ENCODE peak calls at places on chromosomes 5 and 9, in five cellular contexts. Z, N, H, A and E are unnamed samples. For H3K4me1, the result is how much of the 10 kb centered on the place peaks cover.

GRCh38 chr9:132749316-132749715 is 79.1 kb downstream of the GTF3C4 start:
- DNase-seq in Z (no peak), N (no peak), H (no peak), A (no peak), E (no peak)

GRCh38 chr9:1058826-1059225 is 8.7 kb downstream of the DMRT2 start:
- DNase-seq in Z (no peak), N (no peak), H (no peak), A (no peak), E (no peak)

GRCh38 chr9:95065224-95065623 is 252.3 kb downstream of the FANCC start:
- DNase-seq in Z (no peak), N (no peak), H (no peak), A (no peak), E (no peak)

GRCh38 chr9:136107155-136107952 is 11.3 kb downstream of the TMEM250 start:
- DNase-seq in Z (no peak), N (peak), H (no peak), A (no peak), E (no peak)

GRCh38 chr5:154359222-154359583 is 86.6 kb upstream of the SAP30L start:
- DNase-seq in Z (no peak), N (no peak), H (no peak), A (no peak), E (peak)

GRCh38 chr5:171789353-171789752 is 3.7 kb downstream of the SMIM23 start:
- DNase-seq in Z (no peak), N (no peak), H (no peak), A (no peak), E (no peak)

GRCh38 chr9:98805506-98806272 is 1.8 kb upstream of the GALNT12 start:
- DNase-seq in Z (peak), N (no peak), H (no peak), A (no peak), E (peak)

GRCh38 chr9:132249690-132250089 is 87.8 kb downstream of the NTNG2 start:
- DNase-seq in Z (no peak), N (peak), H (no peak), A (no peak), E (no peak)

GRCh38 chr5:118968925-118969375 is 19.4 kb downstream of the DTWD2 start:
- DNase-seq in Z (peak), N (no peak), H (no peak), A (no peak), E (no peak)

GRCh38 chr5:121915765-121916164 is 46.0 kb upstream of the SRFBP1 start:
- DNase-seq in Z (no peak), N (no peak), H (no peak), A (no peak), E (no peak)

GRCh38 chr9:113753398-113754119 is 122.5 kb upstream of the ZNF618 start:
- DNase-seq in Z (no peak), N (no peak), H (no peak), A (no peak), E (no peak)

GRCh38 chr5:149452665-149453617 is 73.8 kb upstream of the IL17B start:
- DNase-seq in Z (peak), N (peak), H (no peak), A (no peak), E (peak)

GRCh38 chr9:100287186-100287585 is 65.6 kb downstream of the TEX10 start:
- DNase-seq in Z (no peak), N (no peak), H (no peak), A (no peak), E (no peak)

GRCh38 chr5:36724429-36725332 is 118.3 kb downstream of the SLC1A3 start:
- DNase-seq in Z (no peak), N (peak), H (no peak), A (no peak), E (no peak)

GRCh38 chr9:21933281-21933680 is 60.9 kb downstream of the CDKN2A start:
- DNase-seq in Z (no peak), N (no peak), H (no peak), A (no peak), E (no peak)

GRCh38 chr5:151454166-151454565 is 6.8 kb downstream of the SLC36A1 start:
- DNase-seq in Z (no peak), N (no peak), H (no peak), A (no peak), E (no peak)

GRCh38 chr5:137751869-137752491 is 2.2 kb downstream of the HNRNPA0 start:
- DNase-seq in Z (peak), N (no peak), H (peak), A (no peak), E (peak)

GRCh38 chr5:172701336-172702061 is 60.4 kb downstream of the NEURL1B start:
- DNase-seq in Z (no peak), N (no peak), H (no peak), A (no peak), E (no peak)

GRCh38 chr5:96049398-96050272 is 88.0 kb upstream of the ELL2 start:
- DNase-seq in Z (peak), N (no peak), H (no peak), A (no peak), E (peak)

GRCh38 chr9:113593682-113594281 is 130.3 kb downstream of the RGS3 start:
- DNase-seq in Z (peak), N (peak), H (peak), A (peak), E (peak)

GRCh38 chr5:1484416-1485319 is 39.1 kb downstream of the LPCAT1 start:
- DNase-seq in Z (no peak), N (no peak), H (no peak), A (no peak), E (no peak)

GRCh38 chr9:71249729-71250317 is 128.4 kb upstream of the TRPM3 start:
- DNase-seq in Z (peak), N (no peak), H (peak), A (no peak), E (peak)

GRCh38 chr5:156155638-156156037 is 171.3 kb upstream of the SGCD start:
- DNase-seq in Z (no peak), N (no peak), H (no peak), A (no peak), E (no peak)

GRCh38 chr5:170854550-170854949 is 7.3 kb upstream of the RANBP17 start:
- DNase-seq in Z (peak), N (no peak), H (no peak), A (no peak), E (peak)

GRCh38 chr5:80871541-80871961 is 88.6 kb upstream of the RASGRF2 start:
- DNase-seq in Z (peak), N (no peak), H (no peak), A (no peak), E (peak)

GRCh38 chr5:53373420-53374188 is 106.8 kb upstream of the FST start:
- DNase-seq in Z (peak), N (no peak), H (no peak), A (no peak), E (peak)

GRCh38 chr9:134553061-134553891 is 88.3 kb upstream of the COL5A1 start:
- DNase-seq in Z (no peak), N (no peak), H (no peak), A (no peak), E (peak)

GRCh38 chr5:84197542-84197941 is 187.1 kb downstream of the EDIL3 start:
- DNase-seq in Z (no peak), N (no peak), H (no peak), A (no peak), E (no peak)

GRCh38 chr9:15882883-15883282 is 330.0 kb downstream of the CCDC171 start:
- DNase-seq in Z (no peak), N (no peak), H (no peak), A (no peak), E (no peak)

GRCh38 chr5:177093082-177093712 is 6.5 kb downstream of the FGFR4 start:
- DNase-seq in Z (no peak), N (no peak), H (no peak), A (no peak), E (no peak)

GRCh38 chr5:179256229-179257189 is 88.8 kb downstream of the ADAMTS2 start:
- DNase-seq in Z (no peak), N (peak), H (no peak), A (no peak), E (no peak)

GRCh38 chr5:77397686-77398300 is 94.3 kb downstream of the WDR41 start:
- DNase-seq in Z (no peak), N (no peak), H (no peak), A (no peak), E (no peak)
- H3K4me2 ChIP-seq in Z (no peak), N (no peak), H (no peak), A (no peak), E (no peak)

GRCh38 chr9:129467004-129467588 is 153.8 kb downstream of the C9orf50 start:
- DNase-seq in Z (no peak), N (no peak), H (no peak), A (no peak), E (no peak)

GRCh38 chr9:129467739-129468666 is 152.9 kb downstream of the C9orf50 start:
- DNase-seq in Z (no peak), N (no peak), H (no peak), A (no peak), E (no peak)

GRCh38 chr9:129463477-129463876 is 157.4 kb downstream of the C9orf50 start:
- DNase-seq in Z (no peak), N (no peak), H (no peak), A (no peak), E (no peak)

GRCh38 chr9:129464972-129465833 is 155.7 kb downstream of the C9orf50 start:
- DNase-seq in Z (peak), N (no peak), H (no peak), A (no peak), E (peak)

DNA sequence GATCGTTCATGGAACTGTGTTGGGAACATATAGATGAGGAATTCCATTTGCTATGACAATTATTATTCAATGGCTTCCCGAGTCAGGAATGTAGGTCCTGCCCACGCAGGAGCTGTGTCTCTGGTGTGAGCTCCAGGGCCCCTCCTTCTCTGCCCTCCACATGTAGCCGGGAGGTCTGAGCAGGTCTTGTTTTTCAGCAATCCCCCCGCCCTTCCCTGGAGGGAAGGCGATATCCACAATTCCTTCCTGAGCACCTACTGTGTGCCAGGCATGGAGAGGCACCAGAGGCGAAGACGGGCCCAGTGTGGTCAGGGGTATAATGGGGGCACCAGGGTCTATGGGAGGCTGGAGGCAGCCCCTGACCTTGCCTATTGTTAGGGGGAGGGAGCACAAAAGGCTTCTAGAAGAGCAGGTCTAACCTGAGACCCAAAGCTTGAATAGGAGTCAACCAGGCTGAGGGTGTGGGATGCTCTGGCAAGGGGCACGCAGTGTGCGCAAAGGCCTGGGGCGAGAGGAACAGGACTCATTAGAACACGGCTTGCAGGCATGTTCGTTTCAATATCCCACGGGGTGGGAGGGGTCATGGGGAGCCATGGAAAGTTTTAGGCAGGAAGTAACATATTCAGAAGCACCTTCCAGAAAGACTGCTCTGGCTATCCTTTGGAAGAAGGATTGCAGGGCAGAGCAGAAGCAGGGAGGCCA is 154.9 kb downstream of the C9orf50 start:
- DNase-seq in Z (no peak), N (no peak), H (no peak), A (no peak), E (no peak)
- H3K14ac ChIP-seq in Z (peak), N (no peak), H (no peak), A (no peak), E (no peak)

GRCh38 chr9:37969558-37970300 is 65.8 kb upstream of the SLC25A51 start:
- DNase-seq in Z (no peak), N (no peak), H (no peak), A (no peak), E (no peak)
- H3K4me1 ChIP-seq in Z (under half), N (under half), H (under half), A (under half), E (half or more)

DNA sequence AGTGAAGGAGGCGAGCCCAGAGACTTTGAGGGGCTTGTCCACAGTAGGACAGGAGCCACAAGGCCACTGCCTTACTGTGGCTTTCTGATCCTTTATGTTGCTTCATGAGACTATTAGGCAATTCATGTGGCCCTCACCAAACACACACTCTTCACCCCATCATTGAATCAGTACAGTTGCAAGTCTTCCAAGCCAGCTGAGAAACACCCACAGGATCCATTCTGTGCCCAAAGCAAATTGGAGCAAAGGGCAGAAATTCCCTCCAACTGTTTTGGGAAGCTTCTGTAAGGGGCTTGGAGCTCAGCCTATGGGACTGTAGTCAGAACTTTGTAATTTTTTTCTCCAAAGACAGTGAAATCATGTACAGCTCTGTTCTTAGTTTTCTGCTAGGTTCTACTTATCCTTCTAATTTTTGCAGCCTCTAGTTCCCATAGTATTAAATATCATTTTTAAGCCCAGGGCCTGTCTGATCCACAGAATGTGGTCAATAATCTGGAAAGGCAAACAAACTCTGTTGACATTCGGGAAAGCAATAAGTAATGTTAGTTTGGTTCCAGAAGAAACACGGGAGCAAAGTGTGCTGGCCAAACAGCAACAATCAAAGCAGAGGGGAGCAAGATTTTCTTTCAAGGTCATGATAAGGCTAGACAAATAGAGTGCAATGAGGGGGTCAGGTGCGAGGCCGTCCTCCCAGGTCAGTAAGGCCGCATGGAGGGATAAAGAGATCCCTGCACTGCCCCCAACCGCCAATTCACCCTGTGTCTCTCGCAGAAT is 47.0 kb downstream of the UBE2QL1 start:
- DNase-seq in Z (no peak), N (no peak), H (no peak), A (no peak), E (no peak)
- H3K4me2 ChIP-seq in Z (no peak), N (no peak), H (no peak), A (no peak), E (no peak)

GRCh38 chr5:5239191-5239590 is 99.1 kb downstream of the ADAMTS16 start:
- DNase-seq in Z (no peak), N (no peak), H (no peak), A (no peak), E (no peak)
- H3K14ac ChIP-seq in Z (no peak), N (no peak), H (no peak), A (no peak), E (no peak)

DNA sequence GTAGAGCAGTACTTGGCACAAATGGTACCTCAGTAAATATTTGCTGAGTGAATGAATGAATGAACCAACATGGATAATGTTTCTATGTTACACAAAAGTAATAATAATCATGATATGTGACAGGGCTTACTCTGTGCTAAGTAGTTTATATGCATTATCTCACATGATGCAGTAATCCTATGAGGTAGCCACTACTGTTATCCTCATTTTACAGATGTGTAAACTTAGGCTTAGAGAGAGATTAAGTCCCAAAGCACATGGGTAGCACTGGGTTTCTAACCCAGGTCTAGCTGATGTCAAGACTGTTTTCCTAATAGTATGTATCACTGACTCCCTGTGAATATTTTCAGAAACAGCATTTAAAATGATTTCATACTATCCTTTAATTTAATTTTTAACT is 44.1 kb upstream of the VDAC1 start:
- DNase-seq in Z (no peak), N (no peak), H (no peak), A (no peak), E (no peak)
- H3K4me1 ChIP-seq in Z (under half), N (under half), H (under half), A (under half), E (under half)

DNA sequence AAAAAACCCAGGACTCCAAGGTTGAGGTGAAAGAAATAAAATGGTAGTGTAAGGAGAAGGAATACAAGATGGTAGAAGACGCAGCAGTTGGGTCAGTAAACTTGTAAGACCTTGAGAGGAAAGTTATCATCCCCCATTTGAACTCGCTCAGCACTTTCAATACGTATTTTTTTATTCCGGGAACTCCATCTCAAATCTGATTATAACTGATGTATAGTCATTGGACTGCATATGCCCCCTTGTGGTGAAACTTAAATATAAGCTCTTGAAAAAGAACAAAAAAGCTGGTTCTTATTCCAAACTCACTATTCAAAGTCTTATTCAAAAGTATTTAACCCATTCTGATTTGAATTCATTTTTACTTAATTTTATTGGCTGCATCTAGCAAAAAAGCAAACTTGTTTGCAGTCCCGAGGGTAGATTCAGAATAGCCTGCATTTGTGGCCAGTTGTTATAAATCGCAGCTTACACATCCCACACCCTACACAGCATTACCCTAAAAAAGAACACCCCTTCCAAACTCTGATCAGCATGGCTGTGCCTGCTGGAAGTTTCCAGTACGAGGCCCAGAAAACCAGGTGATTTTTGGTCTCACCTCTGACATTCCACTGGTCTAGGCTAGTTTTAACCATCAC is 118.0 kb downstream of the ESM1 start:
- DNase-seq in Z (peak), N (no peak), H (peak), A (no peak), E (peak)
- H3K4me2 ChIP-seq in Z (peak), N (no peak), H (no peak), A (no peak), E (no peak)

DNA sequence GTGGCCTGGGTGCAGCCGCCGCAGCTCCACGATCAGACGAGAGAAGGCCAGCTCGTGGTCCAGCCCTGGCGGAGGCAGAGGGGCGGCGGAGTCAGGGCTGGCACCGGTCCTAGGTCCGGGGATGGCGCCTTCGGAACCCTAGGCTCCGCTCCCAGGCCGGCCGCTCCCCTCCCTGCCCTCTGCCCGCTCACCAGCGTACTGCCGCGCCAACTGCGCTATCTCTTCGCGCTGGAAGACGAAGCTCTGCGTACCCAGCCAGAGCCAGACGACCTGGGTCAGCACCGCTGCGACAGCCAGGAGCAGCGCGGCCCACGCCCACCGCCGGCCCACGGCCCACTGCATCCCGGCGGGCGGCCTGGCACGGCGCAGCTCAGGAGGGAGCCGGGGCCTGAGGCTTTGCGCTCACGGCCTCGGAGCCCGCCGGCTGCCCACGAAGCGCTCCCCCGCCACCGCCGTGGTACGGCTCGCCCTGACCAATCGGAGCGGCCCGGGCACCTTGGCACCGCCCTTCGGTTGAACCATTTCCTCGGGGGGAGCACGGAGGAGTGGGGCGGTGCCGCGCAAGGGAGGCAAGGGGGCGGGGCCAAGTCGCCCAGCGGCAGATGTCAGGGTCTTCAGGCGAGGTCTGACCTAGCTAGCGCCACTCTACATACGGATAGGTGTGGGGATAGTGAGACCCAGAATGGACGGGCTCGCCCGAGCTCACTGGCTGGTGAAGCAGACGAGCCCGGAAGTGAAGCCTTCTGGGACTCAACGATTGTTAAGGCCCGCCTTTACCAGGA is at the start of gene SIGMAR1:
- DNase-seq in Z (peak), N (peak), H (peak), A (peak), E (peak)
- H3K14ac ChIP-seq in Z (peak), N (peak), H (peak), A (no peak), E (peak)

DNA sequence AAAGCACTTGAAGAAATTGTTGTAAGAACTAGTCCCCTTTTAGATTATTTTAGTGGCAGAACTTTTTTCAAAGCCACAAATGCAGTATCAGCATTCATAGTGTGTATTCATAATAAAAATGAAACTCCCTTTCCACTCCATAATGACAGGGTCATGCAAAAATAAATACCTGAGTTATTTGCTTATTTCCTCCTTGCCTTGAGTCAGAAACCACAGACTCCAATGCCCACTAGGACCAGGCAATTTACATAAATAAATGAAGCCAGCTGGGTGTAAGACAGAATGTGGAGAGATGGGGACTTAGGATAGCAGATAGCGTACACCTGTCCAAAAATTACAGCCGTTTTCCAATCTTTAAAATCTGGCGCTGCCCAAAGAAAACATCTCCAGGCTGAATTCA is 417.8 kb downstream of the TMEM161B start:
- DNase-seq in Z (no peak), N (no peak), H (no peak), A (no peak), E (no peak)
- H3K4me1 ChIP-seq in Z (under half), N (under half), H (under half), A (under half), E (under half)